ENCODE peak calls at places on chromosomes 16 and 17, in eight cellular contexts. F is GM04503; N is NCI-H460; G is fibroblast of lung; D is NCI-H1092 treated with DMSO at 0.1 percent for 48 hours; K is activated T-helper 2 cell treated with anti-CD3 and anti-CD28 coated beads, Interferon-gamma antibody, Interleukin-2, Interleukin-4, amounts not matched to agents 10 μg/mL and 5 μg/mL and 100 μg/mL, durations not matched to agents 14 hours and 24 hours and 36 hours; E is body of pancreas; H is stimulated activated CD4-positive, alpha-beta T cell treated with anti-CD3 and anti-CD28 coated beads, Interleukin-2, amount 100 ng/mL, for 4 hours. T is an unnamed sample.

GRCh38 chr16:80573700-80574120 is 32.9 kb downstream of the DYNLRB2 start:
- DNase-seq in H (no peak), G (no peak), E (no peak), F (no peak), N (no peak), K (no peak), D (no peak), T (no peak)

GRCh38 chr17:7281074-7281952 is at the start of gene SLC2A4:
- DNase-seq in D (peak), G (peak), H (peak), K (peak), N (peak), E (peak), F (peak), T (peak)

GRCh38 chr16:86534779-86535605 is 20.0 kb downstream of the MTHFSD start:
- DNase-seq in F (no peak), N (no peak), D (no peak), K (no peak), H (no peak), E (no peak), G (peak), T (no peak)

GRCh38 chr17:76453431-76453743 is 435 bp upstream of the UBE2O start:
- DNase-seq in D (no peak), H (no peak), K (no peak), N (no peak), E (no peak), G (no peak), F (no peak), T (no peak)

GRCh38 chr17:38725066-38725465 is 5.1 kb upstream of the CISD3 start:
- DNase-seq in D (peak), E (no peak), G (no peak), N (no peak), K (no peak), F (no peak), H (no peak), T (no peak)

GRCh38 chr16:12685806-12686205 is 117.9 kb downstream of the CPPED1 start:
- DNase-seq in F (no peak), E (peak), G (no peak), N (no peak), K (no peak), D (no peak), H (no peak), T (no peak)

GRCh38 chr17:12302711-12303110 is 282.0 kb downstream of the MAP2K4 start:
- DNase-seq in E (no peak), K (no peak), N (no peak), H (no peak), F (no peak), G (no peak), D (no peak), T (no peak)

GRCh38 chr16:57801856-57802634 is at the start of gene KIFC3:
- DNase-seq in E (peak), N (peak), F (no peak), K (peak), G (peak), H (peak), D (peak), T (peak)

GRCh38 chr16:4612977-4613635 is 1.6 kb downstream of the UBALD1 start:
- DNase-seq in H (no peak), E (no peak), G (no peak), N (no peak), F (no peak), D (no peak), K (no peak), T (peak)